ENCODE peak calls at places on chromosomes 7 and 10, in ten cellular contexts. M, Q, P, C, S, H, A, F, V and N are unnamed samples.

GRCh38 chr10:116255931-116256748 is 16.9 kb downstream of the GFRA1 start:
- DNase-seq in H (no peak), S (no peak), C (no peak), P (no peak), M (no peak), A (no peak), V (no peak), Q (no peak), F (no peak), N (no peak)

GRCh38 chr7:102934670-102935069 is 21.9 kb downstream of the LRRC17 start:
- DNase-seq in C (no peak), V (no peak), M (no peak), Q (no peak), A (no peak), F (no peak), H (no peak), P (no peak), S (no peak), N (no peak)

GRCh38 chr7:116512524-116513188 is 12.2 kb upstream of the CAV1 start:
- DNase-seq in C (peak; percentile 54), Q (no peak), S (no peak), F (no peak), A (no peak), M (no peak), P (no peak), H (no peak), V (no peak), N (no peak)

GRCh38 chr7:131364767-131365344 is 37.2 kb downstream of the MKLN1 start:
- DNase-seq in V (no peak), P (no peak), M (no peak), A (no peak), Q (no peak), H (no peak), F (no peak), C (no peak), S (no peak), N (no peak)

GRCh38 chr7:31776616-31777015 is 89.6 kb downstream of the PPP1R17 start:
- DNase-seq in H (no peak), C (no peak), Q (no peak), V (no peak), P (no peak), A (no peak), F (no peak), M (no peak), S (no peak), N (no peak)

GRCh38 chr10:125156739-125157472 is 3.5 kb downstream of the CTBP2 start:
- DNase-seq in H (no peak), A (no peak), P (no peak), Q (no peak), V (no peak), M (peak; percentile 67), C (no peak), F (no peak), S (no peak), N (no peak)

GRCh38 chr7:83936056-83936703 is 258.4 kb downstream of the SEMA3A start:
- DNase-seq in C (peak; percentile 41), S (peak; percentile 45), V (no peak), H (peak; percentile 31), A (peak; percentile 36), Q (no peak), F (peak; percentile 42), M (peak; percentile 29), P (peak; percentile 43), N (no peak)

GRCh38 chr7:132934017-132934416 is 147.9 kb downstream of the CHCHD3 start:
- DNase-seq in V (no peak), Q (no peak), S (no peak), A (no peak), M (no peak), C (no peak), F (no peak), P (no peak), H (no peak), N (no peak)

GRCh38 chr7:156920076-156920475 is 27.1 kb upstream of the LMBR1 start:
- DNase-seq in S (no peak), P (no peak), C (no peak), F (no peak), H (no peak), Q (no peak), M (no peak), A (no peak), V (no peak), N (no peak)

GRCh38 chr7:90666186-90666585 is 70.1 kb downstream of the CDK14 start:
- DNase-seq in V (no peak), H (no peak), M (no peak), F (no peak), A (no peak), P (no peak), C (no peak), Q (no peak), S (no peak), N (no peak)

GRCh38 chr7:96670338-96671289 is 39.0 kb downstream of the SEM1 start:
- DNase-seq in S (no peak), C (no peak), M (no peak), F (no peak), A (no peak), P (no peak), H (no peak), V (no peak), Q (no peak), N (no peak)